ENCODE peak calls at places on chromosomes 4 and X, in ten cellular contexts. N is activated T-cell treated with anti-CD3 and anti-CD28 coated beads, Interleukin-2, amount 50 U/mL, for 48 hours; Z is HTR-8/SVneo; Q is stimulated activated CD4-positive, alpha-beta T cell treated with anti-CD3 and anti-CD28 coated beads, Interleukin-4, amount 100 ng/mL, for 24 hours; H is stimulated activated CD8-positive, alpha-beta memory T cell treated with anti-CD3 and anti-CD28 coated beads, Interleukin-4, amount 100 ng/mL, for 24 hours; C is activated T-helper 1 cell treated with anti-CD3 and anti-CD28 coated beads, Interleukin-2, amount 50 U/mL, for 16 hours; Y is fibroblast of pulmonary artery; A is GM23338; I is RWPE1; U is coronary artery. J is an unnamed sample.

GRCh38 chrX:66579219-66579618 is 59.7 kb downstream of the EDA2R start:
- DNase-seq in Z (no peak), A (no peak), H (no peak), Q (no peak), Y (no peak), I (no peak), N (no peak), C (no peak), U (no peak), J (no peak)

GRCh38 chr4:52968696-52969095 is 106.6 kb downstream of the RASL11B start:
- DNase-seq in U (no peak), I (no peak), Z (no peak), C (no peak), Y (no peak), A (no peak), H (no peak), Q (no peak), N (no peak), J (no peak)

GRCh38 chrX:21723097-21723496 is 34.8 kb downstream of the SMPX start:
- DNase-seq in N (no peak), Z (no peak), C (no peak), H (no peak), U (no peak), Y (no peak), I (no peak), Q (no peak), A (peak; percentile 24), J (no peak)

GRCh38 chr4:112770111-112770510 is 133.2 kb downstream of the LARP7 start:
- DNase-seq in I (no peak), Z (no peak), H (no peak), A (peak; percentile 19), N (no peak), C (no peak), U (no peak), Y (no peak), Q (no peak), J (no peak)

GRCh38 chr4:53601251-53601764 is 10.0 kb upstream of the LNX1 start:
- DNase-seq in I (no peak), A (peak; percentile 83), N (no peak), Q (no peak), Y (peak; percentile 28), Z (no peak), C (no peak), H (no peak), U (no peak), J (peak; percentile 94)

GRCh38 chr4:89681219-89681618 is 155.7 kb downstream of the SNCA start:
- DNase-seq in I (peak; percentile 75), C (no peak), Z (no peak), Q (no peak), N (no peak), U (no peak), A (peak; percentile 78), H (no peak), Y (no peak), J (no peak)

GRCh38 chr4:86595426-86595805 is 1.3 kb downstream of the PTPN13 start:
- DNase-seq in Z (no peak), C (no peak), U (no peak), Q (no peak), I (no peak), H (no peak), A (no peak), Y (peak; percentile 35), N (no peak), J (peak; percentile 60)

GRCh38 chrX:17459008-17459407 is 84.0 kb downstream of the NHS start:
- DNase-seq in U (no peak), Q (no peak), I (peak; percentile 2), Z (no peak), C (no peak), Y (peak; percentile 69), A (no peak), N (no peak), H (no peak), J (no peak)

GRCh38 chr4:74873545-74874295 is 59.2 kb upstream of the PARM1 start:
- DNase-seq in Q (no peak), H (no peak), U (no peak), A (no peak), N (no peak), Z (no peak), Y (peak; percentile 8), C (no peak), I (no peak), J (no peak)

J was measured in NCI-H82.